ENCODE peak calls at places on chromosomes 16 and 17, in five cellular contexts. V, Z, R, N and O are unnamed samples.

GRCh38 chr16:74123826-74124225 is 172.8 kb upstream of the PSMD7 start:
- DNase-seq in R (no peak), N (no peak), V (no peak), Z (no peak), O (no peak)

GRCh38 chr17:12634789-12635414 is 30.8 kb upstream of the MYOCD start:
- DNase-seq in V (no peak), Z (no peak), R (no peak), N (no peak), O (no peak)

GRCh38 chr16:66274335-66275110 is 92.0 kb upstream of the CDH5 start:
- DNase-seq in V (no peak), N (no peak), R (no peak), Z (peak), O (peak)

GRCh38 chr16:28905229-28905754 is 19.7 kb downstream of the RABEP2 start:
- DNase-seq in V (no peak), Z (no peak), R (no peak), N (no peak), O (no peak)

GRCh38 chr17:11553135-11553534 is 45.1 kb upstream of the DNAH9 start:
- DNase-seq in V (no peak), Z (no peak), N (no peak), R (no peak), O (no peak)

GRCh38 chr16:19680972-19681371 is 37.1 kb downstream of the KNOP1 start:
- DNase-seq in V (no peak), R (no peak), N (no peak), Z (no peak), O (no peak)

GRCh38 chr17:78118801-78119241 is 9.7 kb downstream of the TMC6 start:
- DNase-seq in N (no peak), V (no peak), Z (no peak), R (no peak), O (no peak)

GRCh38 chr16:47777191-47777590 is 316.1 kb downstream of the PHKB start:
- DNase-seq in N (no peak), R (no peak), Z (no peak), V (no peak), O (no peak)

GRCh38 chr17:59776577-59776976 is 69.1 kb downstream of the VMP1 start:
- DNase-seq in Z (no peak), V (no peak), N (no peak), R (no peak), O (no peak)

GRCh38 chr16:19196871-19197270 is 28.8 kb downstream of the SYT17 start:
- DNase-seq in V (no peak), N (no peak), Z (no peak), R (no peak), O (no peak)

GRCh38 chr16:49085689-49086088 is 195.9 kb downstream of the CBLN1 start:
- DNase-seq in Z (no peak), R (no peak), V (no peak), N (no peak), O (no peak)

GRCh38 chr17:15659663-15660062 is 24.4 kb downstream of the TRIM16 start:
- DNase-seq in N (no peak), R (no peak), V (peak), Z (no peak), O (no peak)

GRCh38 chr17:44948315-44948795 is 782 bp upstream of the KIF18B start:
- DNase-seq in Z (no peak), R (no peak), N (no peak), V (no peak), O (no peak)

GRCh38 chr17:8326591-8327583 is 12.8 kb upstream of the ODF4 start:
- DNase-seq in N (peak), Z (no peak), V (peak), R (peak), O (no peak)

GRCh38 chr17:55601874-55602364 is 90.7 kb upstream of the SMIM36 start:
- DNase-seq in N (peak), Z (no peak), R (peak), V (no peak), O (no peak)

GRCh38 chr16:85520853-85521736 is 92.0 kb upstream of the GSE1 start:
- DNase-seq in N (peak), V (no peak), Z (peak), R (no peak), O (no peak)

GRCh38 chr17:75476274-75476673 is 19.8 kb downstream of the TMEM94 start:
- DNase-seq in V (no peak), N (no peak), R (no peak), Z (no peak), O (no peak)

GRCh38 chr17:1150863-1151685 is 28.7 kb downstream of the ABR start:
- DNase-seq in N (no peak), R (no peak), V (no peak), Z (no peak), O (no peak)

GRCh38 chr17:29283496-29283895 is 10.5 kb downstream of the NUFIP2 start:
- DNase-seq in V (no peak), N (no peak), Z (no peak), R (no peak), O (no peak)

GRCh38 chr17:13885953-13886889 is 183.1 kb upstream of the COX10 start:
- DNase-seq in N (no peak), V (peak), Z (no peak), R (no peak), O (no peak)

GRCh38 chr16:70601576-70602575 is 44.5 kb upstream of the IL34 start:
- DNase-seq in V (no peak), Z (no peak), R (no peak), N (no peak), O (no peak)

GRCh38 chr17:68832140-68832871 is 122.9 kb downstream of the ABCA8 start:
- DNase-seq in R (no peak), N (no peak), V (no peak), Z (no peak), O (no peak)

GRCh38 chr17:17900615-17901520 is 64.1 kb upstream of the SREBF1 start:
- DNase-seq in Z (peak), N (peak), R (no peak), V (peak), O (no peak)

GRCh38 chr17:60372790-60373483 is 19.0 kb downstream of the USP32 start:
- DNase-seq in V (no peak), R (no peak), Z (no peak), N (no peak), O (no peak)

GRCh38 chr16:678858-679807 is 1.1 kb upstream of the STUB1 start:
- DNase-seq in R (peak), V (peak), N (peak), Z (peak), O (peak)

GRCh38 chr16:55655709-55656694 is at the start of gene SLC6A2:
- DNase-seq in V (peak), Z (no peak), R (no peak), N (peak), O (no peak)

GRCh38 chr16:85872666-85873561 is 26.0 kb upstream of the IRF8 start:
- DNase-seq in R (no peak), V (no peak), N (no peak), Z (no peak), O (no peak)

GRCh38 chr17:83196088-83196765 is 116.8 kb downstream of the METRNL start:
- DNase-seq in R (peak), V (no peak), N (peak), Z (no peak), O (no peak)

GRCh38 chr17:33200587-33200986 is 92.5 kb downstream of the ASIC2 start:
- DNase-seq in N (no peak), R (no peak), Z (no peak), V (no peak), O (no peak)

GRCh38 chr17:59641799-59642484 is 22.2 kb downstream of the CLTC start:
- DNase-seq in R (peak), V (no peak), N (no peak), Z (no peak), O (no peak)

GRCh38 chr17:8153550-8153956 is 1.3 kb upstream of the PER1 start:
- DNase-seq in R (no peak), V (peak), N (no peak), Z (no peak), O (no peak)

GRCh38 chr17:74444406-74444805 is 12.5 kb downstream of the GPRC5C start:
- DNase-seq in N (no peak), V (peak), R (no peak), Z (no peak), O (no peak)

GRCh38 chr17:6914711-6915110 is 81.1 kb upstream of the ALOX12 start:
- DNase-seq in N (no peak), V (no peak), R (peak), Z (no peak), O (no peak)

GRCh38 chr17:67280279-67280678 is 35.3 kb upstream of the HELZ start:
- DNase-seq in N (no peak), V (no peak), Z (peak), R (no peak), O (no peak)